ENCODE peak calls at places on chromosomes 11 and 22, in four cellular contexts. One of them, this sample, is unnamed.

GRCh38 chr11:26227311-26227710 is 104.6 kb upstream of the ANO3 start:
- DNase-seq in astrocyte of the spinal cord: peak
- DNase-seq in uterus: no peak
- DNase-seq in CD8-positive, alpha-beta T cell: no peak
- DNase-seq in this sample: no peak

GRCh38 chr22:37326726-37327125 is 44.4 kb downstream of the CYTH4 start:
- DNase-seq in astrocyte of the spinal cord: no peak
- DNase-seq in uterus: no peak
- DNase-seq in CD8-positive, alpha-beta T cell: no peak
- DNase-seq in this sample: no peak

GRCh38 chr22:17563936-17564391 is 666 bp downstream of the SLC25A18 start:
- DNase-seq in astrocyte of the spinal cord: peak
- DNase-seq in uterus: peak
- DNase-seq in CD8-positive, alpha-beta T cell: no peak
- DNase-seq in this sample: no peak

GRCh38 chr11:64716471-64717267 is 6.3 kb downstream of the NRXN2 start:
- DNase-seq in astrocyte of the spinal cord: no peak
- DNase-seq in uterus: no peak
- DNase-seq in CD8-positive, alpha-beta T cell: no peak
- DNase-seq in this sample: no peak

GRCh38 chr11:9922806-9923205 is 258.9 kb downstream of the SWAP70 start:
- DNase-seq in astrocyte of the spinal cord: no peak
- DNase-seq in uterus: no peak
- DNase-seq in CD8-positive, alpha-beta T cell: no peak
- DNase-seq in this sample: no peak

GRCh38 chr11:36594316-36594989 is at the start of gene IFTAP:
- DNase-seq in astrocyte of the spinal cord: peak
- DNase-seq in uterus: peak
- DNase-seq in CD8-positive, alpha-beta T cell: peak
- DNase-seq in this sample: peak

GRCh38 chr11:44243633-44244343 is 66.2 kb downstream of the ALX4 start:
- DNase-seq in astrocyte of the spinal cord: peak
- DNase-seq in uterus: no peak
- DNase-seq in CD8-positive, alpha-beta T cell: no peak
- DNase-seq in this sample: no peak

GRCh38 chr11:130478204-130478701 is 29.8 kb downstream of the ADAMTS15 start:
- DNase-seq in astrocyte of the spinal cord: peak
- DNase-seq in uterus: peak
- DNase-seq in CD8-positive, alpha-beta T cell: no peak
- DNase-seq in this sample: no peak

GRCh38 chr11:35617316-35617686 is 959 bp upstream of the FJX1 start:
- DNase-seq in astrocyte of the spinal cord: no peak
- DNase-seq in uterus: no peak
- DNase-seq in CD8-positive, alpha-beta T cell: no peak
- DNase-seq in this sample: no peak

GRCh38 chr22:50027639-50028537 is 15.3 kb upstream of the IL17REL start:
- DNase-seq in astrocyte of the spinal cord: no peak
- DNase-seq in uterus: no peak
- DNase-seq in CD8-positive, alpha-beta T cell: no peak
- DNase-seq in this sample: no peak

GRCh38 chr22:21041937-21042336 is 3.8 kb upstream of the LRRC74B start:
- DNase-seq in astrocyte of the spinal cord: peak
- DNase-seq in uterus: no peak
- DNase-seq in CD8-positive, alpha-beta T cell: no peak
- DNase-seq in this sample: no peak

GRCh38 chr11:14409891-14410290 is 50.9 kb upstream of the RRAS2 start:
- DNase-seq in astrocyte of the spinal cord: no peak
- DNase-seq in uterus: no peak
- DNase-seq in CD8-positive, alpha-beta T cell: no peak
- DNase-seq in this sample: no peak

GRCh38 chr11:112941096-112941495 is 20.1 kb upstream of the NCAM1 start:
- DNase-seq in astrocyte of the spinal cord: no peak
- DNase-seq in uterus: peak
- DNase-seq in CD8-positive, alpha-beta T cell: no peak
- DNase-seq in this sample: no peak

GRCh38 chr22:25027959-25028840 is 75.7 kb downstream of the KIAA1671 start:
- DNase-seq in astrocyte of the spinal cord: peak
- DNase-seq in uterus: no peak
- DNase-seq in CD8-positive, alpha-beta T cell: no peak
- DNase-seq in this sample: no peak

GRCh38 chr11:3338569-3339565 is 40.1 kb downstream of the ZNF195 start:
- DNase-seq in astrocyte of the spinal cord: no peak
- DNase-seq in uterus: no peak
- DNase-seq in CD8-positive, alpha-beta T cell: no peak
- DNase-seq in this sample: no peak

GRCh38 chr11:108147150-108147549 is 25.8 kb downstream of the ACAT1 start:
- DNase-seq in astrocyte of the spinal cord: no peak
- DNase-seq in uterus: no peak
- DNase-seq in CD8-positive, alpha-beta T cell: no peak
- DNase-seq in this sample: no peak

GRCh38 chr22:50000587-50001387 is 11.8 kb downstream of the IL17REL start:
- DNase-seq in astrocyte of the spinal cord: no peak
- DNase-seq in uterus: no peak
- DNase-seq in CD8-positive, alpha-beta T cell: no peak
- DNase-seq in this sample: no peak

GRCh38 chr11:19251577-19251976 is 10.8 kb upstream of the E2F8 start:
- DNase-seq in astrocyte of the spinal cord: no peak
- DNase-seq in uterus: no peak
- DNase-seq in CD8-positive, alpha-beta T cell: no peak
- DNase-seq in this sample: no peak

GRCh38 chr11:117281159-117281558 is 10.0 kb upstream of the BACE1-AS start:
- DNase-seq in astrocyte of the spinal cord: peak
- DNase-seq in uterus: peak
- DNase-seq in CD8-positive, alpha-beta T cell: no peak
- DNase-seq in this sample: no peak

GRCh38 chr11:129280027-129280811 is 88.1 kb upstream of the ARHGAP32 start:
- DNase-seq in astrocyte of the spinal cord: peak
- DNase-seq in uterus: no peak
- DNase-seq in CD8-positive, alpha-beta T cell: peak
- DNase-seq in this sample: no peak

GRCh38 chr11:91795139-91795887 is 429.3 kb upstream of the FAT3 start:
- DNase-seq in astrocyte of the spinal cord: peak
- DNase-seq in uterus: no peak
- DNase-seq in CD8-positive, alpha-beta T cell: no peak
- DNase-seq in this sample: no peak

GRCh38 chr11:35781342-35782171 is 119.0 kb downstream of the TRIM44 start:
- DNase-seq in astrocyte of the spinal cord: peak
- DNase-seq in uterus: no peak
- DNase-seq in CD8-positive, alpha-beta T cell: no peak
- DNase-seq in this sample: no peak

GRCh38 chr22:50528682-50529415 is 963 bp downstream of the TYMP start:
- DNase-seq in astrocyte of the spinal cord: no peak
- DNase-seq in uterus: no peak
- DNase-seq in CD8-positive, alpha-beta T cell: no peak
- DNase-seq in this sample: no peak

GRCh38 chr22:48091060-48091650 is 1328.7 kb downstream of the TBC1D22A start:
- DNase-seq in astrocyte of the spinal cord: no peak
- DNase-seq in uterus: no peak
- DNase-seq in CD8-positive, alpha-beta T cell: no peak
- DNase-seq in this sample: no peak

GRCh38 chr11:132072880-132073213 is 702.4 kb downstream of the NTM start:
- DNase-seq in astrocyte of the spinal cord: no peak
- DNase-seq in uterus: no peak
- DNase-seq in CD8-positive, alpha-beta T cell: no peak
- DNase-seq in this sample: no peak

GRCh38 chr11:8032576-8033311 is 45.6 kb downstream of the EIF3F start:
- DNase-seq in astrocyte of the spinal cord: no peak
- DNase-seq in uterus: no peak
- DNase-seq in CD8-positive, alpha-beta T cell: no peak
- DNase-seq in this sample: no peak

GRCh38 chr22:37260939-37261338 is 16.9 kb upstream of the RAC2 start:
- DNase-seq in astrocyte of the spinal cord: peak
- DNase-seq in uterus: no peak
- DNase-seq in CD8-positive, alpha-beta T cell: peak
- DNase-seq in this sample: peak

GRCh38 chr11:46296520-46297448 is 19.3 kb downstream of the CREB3L1 start:
- DNase-seq in astrocyte of the spinal cord: peak
- DNase-seq in uterus: peak
- DNase-seq in CD8-positive, alpha-beta T cell: no peak
- DNase-seq in this sample: no peak

GRCh38 chr11:16070573-16070972 is 285.8 kb downstream of the SOX6 start:
- DNase-seq in astrocyte of the spinal cord: no peak
- DNase-seq in uterus: no peak
- DNase-seq in CD8-positive, alpha-beta T cell: no peak
- DNase-seq in this sample: no peak

GRCh38 chr22:39236321-39237275 is 8.2 kb downstream of the PDGFB start:
- DNase-seq in astrocyte of the spinal cord: no peak
- DNase-seq in uterus: no peak
- DNase-seq in CD8-positive, alpha-beta T cell: peak
- DNase-seq in this sample: no peak

GRCh38 chr11:26960265-26960664 is 33.6 kb upstream of the FIBIN start:
- DNase-seq in astrocyte of the spinal cord: no peak
- DNase-seq in uterus: no peak
- DNase-seq in CD8-positive, alpha-beta T cell: no peak
- DNase-seq in this sample: no peak

GRCh38 chr11:133712235-133712634 is 133.1 kb downstream of the SPATA19 start:
- DNase-seq in astrocyte of the spinal cord: no peak
- DNase-seq in uterus: no peak
- DNase-seq in CD8-positive, alpha-beta T cell: no peak
- DNase-seq in this sample: no peak

GRCh38 chr22:23237201-23237798 is 57.0 kb downstream of the BCR start:
- DNase-seq in astrocyte of the spinal cord: peak
- DNase-seq in uterus: peak
- DNase-seq in CD8-positive, alpha-beta T cell: no peak
- DNase-seq in this sample: no peak

GRCh38 chr11:62921573-62922188 is 518 bp upstream of the CHRM1 start:
- DNase-seq in astrocyte of the spinal cord: no peak
- DNase-seq in uterus: no peak
- DNase-seq in CD8-positive, alpha-beta T cell: no peak
- DNase-seq in this sample: no peak

GRCh38 chr11:62922189-62922589 is 1.0 kb upstream of the CHRM1 start:
- DNase-seq in astrocyte of the spinal cord: no peak
- DNase-seq in uterus: no peak
- DNase-seq in CD8-positive, alpha-beta T cell: no peak
- DNase-seq in this sample: no peak

GRCh38 chr11:62923634-62924411 is 2.7 kb upstream of the CHRM1 start:
- DNase-seq in astrocyte of the spinal cord: no peak
- DNase-seq in uterus: no peak
- DNase-seq in CD8-positive, alpha-beta T cell: no peak
- DNase-seq in this sample: no peak

GRCh38 chr11:62921201-62921572 is at the start of gene CHRM1:
- DNase-seq in astrocyte of the spinal cord: no peak
- DNase-seq in uterus: no peak
- DNase-seq in CD8-positive, alpha-beta T cell: no peak
- DNase-seq in this sample: no peak

DNA sequence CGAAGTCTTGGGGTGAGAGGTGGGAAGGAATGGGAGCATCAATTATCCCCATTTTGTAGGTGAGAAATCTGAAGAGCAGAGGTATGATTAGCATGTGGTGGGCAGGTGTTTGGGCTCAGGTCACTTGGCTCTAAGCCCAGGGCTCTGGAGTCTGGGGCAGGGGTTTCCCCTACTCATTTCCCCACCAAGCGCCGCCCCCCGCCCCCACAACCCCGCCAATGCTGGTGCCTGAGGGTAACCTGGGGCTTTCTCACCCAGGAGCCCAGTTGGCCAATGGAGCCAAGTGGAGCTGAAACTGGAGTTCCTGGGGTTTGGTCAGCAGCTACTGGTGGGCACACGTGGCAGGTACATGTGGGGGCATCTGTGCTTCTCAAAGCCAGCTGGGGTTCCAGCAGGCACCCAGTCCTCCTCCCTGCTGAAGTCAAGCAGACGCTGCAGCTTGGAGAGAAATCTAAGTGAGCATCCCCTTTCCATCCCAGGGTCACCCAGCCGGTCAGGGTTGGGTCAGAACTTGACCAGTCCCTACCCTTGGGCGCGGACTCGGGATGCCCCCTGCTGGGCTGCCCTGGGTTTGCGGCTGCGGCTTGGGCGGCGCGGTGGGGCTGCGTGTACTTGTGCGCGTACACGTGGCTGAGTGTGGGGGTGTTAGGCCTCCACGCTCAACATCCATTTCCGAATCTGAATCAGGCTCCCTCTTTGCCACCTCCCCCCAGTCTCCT is 1.6 kb upstream of the CHRM1 start:
- DNase-seq in astrocyte of the spinal cord: no peak
- DNase-seq in uterus: no peak
- DNase-seq in CD8-positive, alpha-beta T cell: no peak
- DNase-seq in this sample: no peak
- TF ChIP-seq CTCF in astrocyte of the spinal cord: peak
- TF ChIP-seq CTCF in uterus: no peak
- TF ChIP-seq CTCF in CD8-positive, alpha-beta T cell: no peak
- TF ChIP-seq CTCF in this sample: peak

GRCh38 chr11:23404225-23405160 is 544.2 kb upstream of the CCDC179 start:
- DNase-seq in astrocyte of the spinal cord: no peak
- DNase-seq in uterus: no peak
- DNase-seq in CD8-positive, alpha-beta T cell: no peak
- DNase-seq in this sample: no peak

GRCh38 chr11:23405350-23405937 is 545.2 kb upstream of the CCDC179 start:
- DNase-seq in astrocyte of the spinal cord: no peak
- DNase-seq in uterus: no peak
- DNase-seq in CD8-positive, alpha-beta T cell: no peak
- DNase-seq in this sample: no peak

GRCh38 chr11:23403210-23404185 is 543.2 kb upstream of the CCDC179 start:
- DNase-seq in astrocyte of the spinal cord: no peak
- DNase-seq in uterus: no peak
- DNase-seq in CD8-positive, alpha-beta T cell: no peak
- DNase-seq in this sample: no peak

DNA sequence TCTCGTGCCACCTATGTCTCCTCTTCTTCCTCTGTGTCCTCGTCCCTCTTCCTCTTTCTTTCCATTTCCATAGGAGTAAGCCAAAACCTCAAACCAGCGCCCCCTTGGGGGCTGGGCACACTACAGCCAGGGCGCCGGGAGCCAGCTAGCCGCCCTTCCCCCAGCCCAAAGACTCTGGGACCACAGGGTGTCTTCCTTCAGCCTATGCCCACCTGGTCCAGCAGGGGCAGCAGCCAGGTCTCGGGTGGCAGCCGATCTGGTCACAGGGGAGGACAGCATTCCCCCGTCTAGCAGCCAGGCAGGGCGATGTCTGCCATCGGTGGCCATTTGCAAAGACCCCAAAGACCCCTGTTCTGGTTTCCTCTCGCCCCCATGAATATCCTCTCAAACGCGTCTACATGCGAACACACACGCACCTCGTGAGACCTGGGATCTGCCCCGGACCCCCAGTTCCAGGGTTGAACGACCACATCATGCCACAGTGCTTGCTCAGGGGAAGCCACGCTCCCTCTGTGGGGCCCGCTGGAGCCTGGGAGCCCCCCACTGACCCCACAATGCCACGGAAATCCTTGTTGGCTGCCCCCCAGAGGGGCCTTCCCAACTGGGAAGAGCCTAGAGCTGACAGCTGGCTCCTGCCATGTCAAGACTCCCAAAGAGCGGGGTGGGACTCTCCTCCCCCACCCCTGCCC is 546.0 kb upstream of the CCDC179 start:
- DNase-seq in astrocyte of the spinal cord: no peak
- DNase-seq in uterus: no peak
- DNase-seq in CD8-positive, alpha-beta T cell: no peak
- DNase-seq in this sample: no peak
- TF ChIP-seq CTCF in astrocyte of the spinal cord: no peak
- TF ChIP-seq CTCF in uterus: no peak
- TF ChIP-seq CTCF in CD8-positive, alpha-beta T cell: no peak
- TF ChIP-seq CTCF in this sample: no peak

GRCh38 chr11:119389611-119390254 is 8.2 kb upstream of the USP2 start:
- DNase-seq in astrocyte of the spinal cord: no peak
- DNase-seq in uterus: no peak
- DNase-seq in CD8-positive, alpha-beta T cell: no peak
- DNase-seq in this sample: no peak
- TF ChIP-seq CTCF in astrocyte of the spinal cord: peak
- TF ChIP-seq CTCF in uterus: no peak
- TF ChIP-seq CTCF in CD8-positive, alpha-beta T cell: no peak
- TF ChIP-seq CTCF in this sample: no peak

GRCh38 chr22:43235445-43236400 is 48.8 kb upstream of the TTLL12 start:
- DNase-seq in astrocyte of the spinal cord: no peak
- DNase-seq in uterus: no peak
- DNase-seq in CD8-positive, alpha-beta T cell: no peak
- DNase-seq in this sample: no peak
- TF ChIP-seq CTCF in astrocyte of the spinal cord: no peak
- TF ChIP-seq CTCF in uterus: no peak
- TF ChIP-seq CTCF in CD8-positive, alpha-beta T cell: no peak
- TF ChIP-seq CTCF in this sample: no peak